ENCODE peak calls at places on chromosome 10, in four cellular contexts. One of them, this sample, is unnamed.

GRCh38 chr10:132884691-132885271 is 57.6 kb downstream of the CFAP46 start:
- DNase-seq in WTC11: peak
- DNase-seq in GM12878: no peak
- DNase-seq in HepG2: no peak
- DNase-seq in this sample: no peak

GRCh38 chr10:73730153-73730906 is 13.8 kb upstream of the SEC24C start:
- DNase-seq in GM12878: peak
- DNase-seq in WTC11: peak
- DNase-seq in HepG2: peak
- DNase-seq in this sample: peak

GRCh38 chr10:14608381-14609001 is 166.2 kb downstream of the FAM107B start:
- DNase-seq in HepG2: peak
- DNase-seq in GM12878: no peak
- DNase-seq in WTC11: no peak
- DNase-seq in this sample: no peak

GRCh38 chr10:30436688-30437038 is 2.7 kb downstream of the MAP3K8 start:
- DNase-seq in WTC11: no peak
- DNase-seq in HepG2: no peak
- DNase-seq in GM12878: no peak
- DNase-seq in this sample: no peak

GRCh38 chr10:50641636-50642035 is 17.9 kb upstream of the SGMS1 start:
- DNase-seq in WTC11: no peak
- DNase-seq in GM12878: no peak
- DNase-seq in HepG2: no peak
- DNase-seq in this sample: no peak

GRCh38 chr10:130073912-130074311 is 36.7 kb downstream of the C10orf143 start:
- DNase-seq in HepG2: no peak
- DNase-seq in GM12878: no peak
- DNase-seq in WTC11: no peak
- DNase-seq in this sample: no peak

GRCh38 chr10:46033602-46034011 is 3.2 kb upstream of the NCOA4 start:
- DNase-seq in GM12878: no peak
- DNase-seq in WTC11: no peak
- DNase-seq in HepG2: peak
- DNase-seq in this sample: no peak

GRCh38 chr10:125152646-125153368 is 7.6 kb downstream of the CTBP2 start:
- DNase-seq in HepG2: no peak
- DNase-seq in WTC11: no peak
- DNase-seq in GM12878: no peak
- DNase-seq in this sample: no peak

GRCh38 chr10:31134303-31134928 is 102.8 kb upstream of the ZNF438 start:
- DNase-seq in HepG2: peak
- DNase-seq in GM12878: peak
- DNase-seq in WTC11: no peak
- DNase-seq in this sample: no peak

GRCh38 chr10:75042292-75042974 is 69.0 kb upstream of the SAMD8 start:
- DNase-seq in HepG2: no peak
- DNase-seq in WTC11: no peak
- DNase-seq in GM12878: no peak
- DNase-seq in this sample: no peak

GRCh38 chr10:130786365-130786966 is 525.1 kb downstream of the TCERG1L start:
- DNase-seq in WTC11: no peak
- DNase-seq in GM12878: no peak
- DNase-seq in HepG2: no peak
- DNase-seq in this sample: no peak

GRCh38 chr10:129545257-129545656 is 78.2 kb downstream of the MGMT start:
- DNase-seq in WTC11: no peak
- DNase-seq in GM12878: no peak
- DNase-seq in HepG2: no peak
- DNase-seq in this sample: no peak

GRCh38 chr10:114223066-114223465 is 16.0 kb upstream of the VWA2 start:
- DNase-seq in WTC11: no peak
- DNase-seq in HepG2: no peak
- DNase-seq in GM12878: no peak
- DNase-seq in this sample: no peak

GRCh38 chr10:33386926-33387325 is 52.5 kb upstream of the NRP1 start:
- DNase-seq in WTC11: no peak
- DNase-seq in HepG2: no peak
- DNase-seq in GM12878: no peak
- DNase-seq in this sample: no peak
- TF ChIP-seq CREM in WTC11: no peak
- TF ChIP-seq CREM in HepG2: no peak
- TF ChIP-seq CREM in GM12878: no peak
- TF ChIP-seq CREM in this sample: no peak

GRCh38 chr10:121694327-121694965 is 96.2 kb upstream of the FGFR2 start:
- DNase-seq in HepG2: no peak
- DNase-seq in WTC11: no peak
- DNase-seq in GM12878: no peak
- DNase-seq in this sample: no peak
- TF ChIP-seq CREM in HepG2: no peak
- TF ChIP-seq CREM in WTC11: no peak
- TF ChIP-seq CREM in GM12878: no peak
- TF ChIP-seq CREM in this sample: no peak

GRCh38 chr10:113099431-113100298 is 149.6 kb downstream of the TCF7L2 start:
- DNase-seq in WTC11: no peak
- DNase-seq in GM12878: no peak
- DNase-seq in HepG2: no peak
- DNase-seq in this sample: no peak
- TF ChIP-seq CREM in WTC11: no peak
- TF ChIP-seq CREM in GM12878: no peak
- TF ChIP-seq CREM in HepG2: no peak
- TF ChIP-seq CREM in this sample: no peak

GRCh38 chr10:105206616-105207015 is 565.5 kb downstream of the SORCS3 start:
- DNase-seq in WTC11: no peak
- DNase-seq in HepG2: no peak
- DNase-seq in GM12878: no peak
- DNase-seq in this sample: no peak
- TF ChIP-seq CREM in WTC11: no peak
- TF ChIP-seq CREM in HepG2: no peak
- TF ChIP-seq CREM in GM12878: no peak
- TF ChIP-seq CREM in this sample: no peak

GRCh38 chr10:120735773-120736371 is 115.3 kb upstream of the WDR11 start:
- DNase-seq in WTC11: no peak
- DNase-seq in GM12878: peak
- DNase-seq in HepG2: peak
- DNase-seq in this sample: peak

GRCh38 chr10:120736377-120736776 is 114.8 kb upstream of the WDR11 start:
- DNase-seq in HepG2: no peak
- DNase-seq in GM12878: no peak
- DNase-seq in WTC11: no peak
- DNase-seq in this sample: no peak

GRCh38 chr10:120741415-120741814 is 109.7 kb upstream of the WDR11 start:
- DNase-seq in HepG2: peak
- DNase-seq in WTC11: no peak
- DNase-seq in GM12878: no peak
- DNase-seq in this sample: no peak

GRCh38 chr10:120735315-120735714 is 115.8 kb upstream of the WDR11 start:
- DNase-seq in HepG2: no peak
- DNase-seq in GM12878: no peak
- DNase-seq in WTC11: no peak
- DNase-seq in this sample: no peak

DNA sequence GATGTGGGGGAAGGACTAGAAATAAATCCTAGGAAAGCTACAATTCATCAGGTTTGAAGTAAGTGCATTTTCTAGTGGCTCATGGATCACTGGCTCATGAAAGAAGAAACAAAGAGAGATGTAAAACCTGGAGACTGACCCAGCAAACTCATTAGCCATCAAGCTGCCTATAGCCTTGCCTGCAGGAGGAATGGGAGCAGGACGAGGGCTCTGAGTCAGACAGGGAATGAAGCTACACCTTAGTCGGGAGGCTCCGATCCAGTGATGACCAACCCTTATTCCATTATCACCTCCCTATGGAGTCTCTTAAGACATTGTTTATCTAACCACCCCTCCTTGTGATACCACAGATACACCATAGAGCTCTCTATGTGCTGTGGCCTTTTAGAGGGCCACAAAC is 112.5 kb upstream of the WDR11 start:
- DNase-seq in GM12878: no peak
- DNase-seq in HepG2: no peak
- DNase-seq in WTC11: no peak
- DNase-seq in this sample: no peak
- TF ChIP-seq CREM in GM12878: no peak
- TF ChIP-seq CREM in HepG2: no peak
- TF ChIP-seq CREM in WTC11: no peak
- TF ChIP-seq CREM in this sample: no peak

DNA sequence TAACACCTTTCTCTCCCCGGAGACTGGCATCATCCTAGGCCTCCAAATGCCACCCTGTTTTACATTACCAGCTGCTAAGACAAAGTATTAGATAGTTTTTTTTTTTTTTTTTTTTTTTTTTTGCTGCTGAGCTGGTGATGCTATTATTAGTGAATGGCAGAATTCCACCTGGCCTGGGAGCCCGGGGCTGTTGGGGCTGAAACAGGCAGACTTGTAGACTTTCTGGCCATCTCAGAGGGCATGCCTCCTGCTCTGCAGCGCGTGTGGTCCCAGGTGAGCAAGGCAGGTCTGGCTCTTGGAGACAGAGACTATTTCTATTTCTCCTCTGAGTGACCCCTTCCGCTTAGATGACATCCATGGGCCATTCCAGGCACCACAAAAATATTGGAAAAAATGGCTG is 104.2 kb downstream of the EMX2 start:
- DNase-seq in HepG2: no peak
- DNase-seq in WTC11: no peak
- DNase-seq in GM12878: no peak
- DNase-seq in this sample: no peak
- TF ChIP-seq CREM in HepG2: no peak
- TF ChIP-seq CREM in WTC11: no peak
- TF ChIP-seq CREM in GM12878: no peak
- TF ChIP-seq CREM in this sample: no peak

DNA sequence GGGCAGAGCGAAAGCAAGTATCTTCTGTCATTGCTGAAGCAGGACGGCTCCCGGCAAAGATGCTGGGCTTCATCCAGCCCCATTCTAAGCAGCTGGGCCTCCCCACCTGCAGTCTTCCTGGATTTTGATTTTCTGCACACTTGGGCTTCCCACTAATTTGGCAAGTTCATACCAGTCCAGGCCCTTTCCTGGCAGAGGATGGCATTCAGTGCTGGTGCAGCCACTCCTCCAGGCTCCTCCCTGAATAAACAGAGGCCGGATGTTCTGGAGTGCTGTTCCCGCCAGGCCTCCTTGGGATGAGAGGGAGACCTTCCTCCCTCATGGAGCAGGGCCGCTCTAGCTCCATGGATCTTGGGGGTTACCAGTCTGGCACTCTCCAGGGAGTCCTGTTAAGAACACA is 3.4 kb downstream of the BAG3 start:
- DNase-seq in WTC11: no peak
- DNase-seq in GM12878: no peak
- DNase-seq in HepG2: peak
- DNase-seq in this sample: no peak
- TF ChIP-seq CREM in WTC11: no peak
- TF ChIP-seq CREM in GM12878: no peak
- TF ChIP-seq CREM in HepG2: no peak
- TF ChIP-seq CREM in this sample: no peak

DNA sequence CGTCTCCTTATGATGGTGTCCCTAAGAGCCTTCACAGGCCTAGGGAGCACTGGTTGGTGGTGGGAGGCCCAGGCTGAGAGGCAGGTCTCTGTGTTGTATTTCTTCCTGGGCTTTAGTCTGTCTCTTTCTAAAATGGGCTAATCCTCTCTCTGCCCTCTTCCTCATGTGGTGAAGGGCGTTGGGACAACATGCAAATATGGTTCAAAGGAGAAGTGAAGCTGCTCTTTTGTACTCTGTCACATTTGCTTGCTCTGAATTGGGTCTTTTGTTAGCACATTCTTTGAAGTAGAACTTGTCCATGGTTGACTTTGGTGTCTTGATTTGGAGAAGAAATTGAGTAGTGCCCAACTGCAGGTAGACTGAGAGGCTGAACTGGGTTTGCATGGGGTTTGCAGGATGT is 814 bp downstream of the HK1 start:
- DNase-seq in WTC11: no peak
- DNase-seq in HepG2: no peak
- DNase-seq in GM12878: peak
- DNase-seq in this sample: no peak
- TF ChIP-seq CREM in WTC11: no peak
- TF ChIP-seq CREM in HepG2: no peak
- TF ChIP-seq CREM in GM12878: no peak
- TF ChIP-seq CREM in this sample: no peak

This sample was measured in K562.